ENCODE peak calls at places on chromosomes 13 and 19, in four cellular contexts. One of them, this sample, is unnamed.

GRCh38 chr13:31199849-31200635 is at the start of gene B3GLCT:
- DNase-seq in choroid plexus epithelial cell: peak
- DNase-seq in neural progenitor cell: peak
- DNase-seq in A549: peak
- DNase-seq in this sample: peak

GRCh38 chr19:47210180-47210490 is 20.9 kb downstream of the BBC3 start:
- DNase-seq in A549: no peak
- DNase-seq in neural progenitor cell: no peak
- DNase-seq in choroid plexus epithelial cell: no peak
- DNase-seq in this sample: no peak

GRCh38 chr19:14505488-14506239 is 9.7 kb upstream of the GIPC1 start:
- DNase-seq in A549: peak
- DNase-seq in choroid plexus epithelial cell: peak
- DNase-seq in neural progenitor cell: peak
- DNase-seq in this sample: peak

GRCh38 chr19:29674374-29675119 is 9.3 kb downstream of the PLEKHF1 start:
- DNase-seq in neural progenitor cell: no peak
- DNase-seq in choroid plexus epithelial cell: no peak
- DNase-seq in A549: no peak
- DNase-seq in this sample: no peak

GRCh38 chr19:8265872-8266271 is 42.3 kb downstream of the CD320 start:
- DNase-seq in choroid plexus epithelial cell: no peak
- DNase-seq in A549: no peak
- DNase-seq in neural progenitor cell: no peak
- DNase-seq in this sample: no peak

GRCh38 chr13:99353836-99354235 is 46.6 kb upstream of the GPR183 start:
- DNase-seq in A549: no peak
- DNase-seq in neural progenitor cell: no peak
- DNase-seq in choroid plexus epithelial cell: peak
- DNase-seq in this sample: no peak

GRCh38 chr13:31793246-31793645 is 53.9 kb downstream of the RXFP2 start:
- DNase-seq in neural progenitor cell: no peak
- DNase-seq in A549: no peak
- DNase-seq in choroid plexus epithelial cell: no peak
- DNase-seq in this sample: peak

GRCh38 chr19:38013913-38014575 is 107.0 kb downstream of the SIPA1L3 start:
- DNase-seq in neural progenitor cell: no peak
- DNase-seq in choroid plexus epithelial cell: no peak
- DNase-seq in A549: no peak
- DNase-seq in this sample: no peak

GRCh38 chr19:29844891-29845575 is 33.2 kb downstream of the CCNE1 start:
- DNase-seq in choroid plexus epithelial cell: peak
- DNase-seq in A549: peak
- DNase-seq in neural progenitor cell: peak
- DNase-seq in this sample: peak

GRCh38 chr19:42023121-42023942 is 29.3 kb upstream of the ATP1A3 start:
- DNase-seq in A549: peak
- DNase-seq in choroid plexus epithelial cell: peak
- DNase-seq in neural progenitor cell: peak
- DNase-seq in this sample: peak

GRCh38 chr13:98503175-98504028 is 73.5 kb downstream of the STK24 start:
- DNase-seq in A549: no peak
- DNase-seq in neural progenitor cell: no peak
- DNase-seq in choroid plexus epithelial cell: peak
- DNase-seq in this sample: peak

GRCh38 chr19:13040232-13040915 is 45.1 kb downstream of the NFIX start:
- DNase-seq in choroid plexus epithelial cell: no peak
- DNase-seq in A549: no peak
- DNase-seq in neural progenitor cell: no peak
- DNase-seq in this sample: no peak

GRCh38 chr13:39565036-39565949 is 37.7 kb downstream of the LHFPL6 start:
- DNase-seq in neural progenitor cell: peak
- DNase-seq in choroid plexus epithelial cell: peak
- DNase-seq in A549: peak
- DNase-seq in this sample: peak

GRCh38 chr13:98351636-98352035 is 174.6 kb upstream of the RNF113B start:
- DNase-seq in choroid plexus epithelial cell: no peak
- DNase-seq in A549: no peak
- DNase-seq in neural progenitor cell: no peak
- DNase-seq in this sample: no peak

GRCh38 chr13:51723529-51723928 is 80.4 kb downstream of the DHRS12 start:
- DNase-seq in choroid plexus epithelial cell: no peak
- DNase-seq in neural progenitor cell: no peak
- DNase-seq in A549: no peak
- DNase-seq in this sample: no peak

GRCh38 chr19:8585894-8586750 is 8.9 kb upstream of the MYO1F start:
- DNase-seq in A549: peak
- DNase-seq in choroid plexus epithelial cell: peak
- DNase-seq in neural progenitor cell: peak
- DNase-seq in this sample: peak

GRCh38 chr13:29969286-29969685 is 118.9 kb upstream of the UBL3 start:
- DNase-seq in choroid plexus epithelial cell: no peak
- DNase-seq in neural progenitor cell: no peak
- DNase-seq in A549: no peak
- DNase-seq in this sample: peak

GRCh38 chr13:113864303-113864890 is 521 bp upstream of the GAS6 start:
- DNase-seq in choroid plexus epithelial cell: no peak
- DNase-seq in A549: no peak
- DNase-seq in neural progenitor cell: no peak
- DNase-seq in this sample: peak

GRCh38 chr13:73922728-73923393 is 211.3 kb downstream of the KLF12 start:
- DNase-seq in choroid plexus epithelial cell: no peak
- DNase-seq in neural progenitor cell: no peak
- DNase-seq in A549: no peak
- DNase-seq in this sample: peak

GRCh38 chr13:108895220-108895704 is 265.9 kb downstream of the MYO16 start:
- DNase-seq in choroid plexus epithelial cell: peak
- DNase-seq in A549: peak
- DNase-seq in neural progenitor cell: peak
- DNase-seq in this sample: peak

GRCh38 chr13:27359203-27359821 is 65.1 kb upstream of the GTF3A start:
- DNase-seq in choroid plexus epithelial cell: peak
- DNase-seq in neural progenitor cell: peak
- DNase-seq in A549: peak
- DNase-seq in this sample: peak

GRCh38 chr13:113216165-113217056 is 7.0 kb downstream of the CUL4A start:
- DNase-seq in choroid plexus epithelial cell: peak
- DNase-seq in neural progenitor cell: peak
- DNase-seq in A549: peak
- DNase-seq in this sample: peak

GRCh38 chr19:48393559-48394330 is at the start of gene GRIN2D:
- DNase-seq in neural progenitor cell: peak
- DNase-seq in A549: peak
- DNase-seq in choroid plexus epithelial cell: peak
- DNase-seq in this sample: peak

GRCh38 chr13:42049454-42049780 is 969 bp downstream of the DGKH start:
- DNase-seq in neural progenitor cell: no peak
- DNase-seq in choroid plexus epithelial cell: no peak
- DNase-seq in A549: no peak
- DNase-seq in this sample: no peak

GRCh38 chr19:31518626-31519025 is 169.4 kb upstream of the TSHZ3 start:
- DNase-seq in A549: no peak
- DNase-seq in choroid plexus epithelial cell: no peak
- DNase-seq in neural progenitor cell: no peak
- DNase-seq in this sample: no peak

GRCh38 chr13:109155301-109155761 is 525.9 kb downstream of the MYO16 start:
- DNase-seq in neural progenitor cell: no peak
- DNase-seq in A549: peak
- DNase-seq in choroid plexus epithelial cell: peak
- DNase-seq in this sample: peak

DNA sequence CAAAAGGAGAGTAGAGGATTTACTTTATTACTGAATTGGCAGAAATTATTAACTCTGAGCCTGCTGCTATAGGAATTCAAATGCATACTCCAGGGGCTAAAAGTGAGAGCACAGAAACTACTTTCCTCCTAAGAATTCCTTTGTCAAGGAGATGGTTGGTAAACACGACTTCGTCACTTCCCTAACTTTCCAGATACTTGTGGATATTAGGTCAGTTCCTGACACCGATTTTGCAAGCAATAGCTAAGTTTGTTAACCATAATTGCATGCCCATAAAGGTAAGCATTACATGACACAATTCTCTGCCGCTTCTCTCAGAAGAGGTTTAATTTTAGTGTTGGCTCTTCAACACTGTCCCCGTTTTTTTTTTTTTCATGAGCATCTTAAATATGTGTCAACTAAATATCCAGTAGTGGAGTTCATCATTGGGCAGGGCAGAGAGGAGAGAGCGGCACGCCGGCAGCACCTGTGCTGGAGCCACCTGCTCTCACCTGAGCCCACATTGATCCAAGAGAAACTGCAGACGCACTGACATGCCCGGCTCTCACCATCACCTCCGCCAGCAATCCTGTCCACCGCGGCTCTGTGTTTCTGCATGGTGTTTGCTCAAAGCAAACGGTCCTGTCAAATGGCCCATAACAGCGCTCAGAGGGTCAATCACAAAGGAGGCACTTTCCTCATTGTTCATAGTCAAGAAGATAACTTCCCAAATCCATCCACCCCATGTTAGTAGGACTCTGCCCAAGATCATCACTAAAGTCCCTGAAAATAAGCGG is 2.6 kb downstream of the MED26 start:
- DNase-seq in A549: no peak
- DNase-seq in neural progenitor cell: no peak
- DNase-seq in choroid plexus epithelial cell: no peak
- DNase-seq in this sample: no peak
- H3K4me3 ChIP-seq in A549: no peak
- H3K4me3 ChIP-seq in neural progenitor cell: no peak
- H3K4me3 ChIP-seq in choroid plexus epithelial cell: no peak
- H3K4me3 ChIP-seq in this sample: no peak

GRCh38 chr19:34254552-34255432 is at the start of gene GARRE1:
- DNase-seq in neural progenitor cell: peak
- DNase-seq in A549: peak
- DNase-seq in choroid plexus epithelial cell: peak
- DNase-seq in this sample: peak

GRCh38 chr19:34253711-34254551 is 423 bp upstream of the GARRE1 start:
- DNase-seq in A549: no peak
- DNase-seq in neural progenitor cell: peak
- DNase-seq in choroid plexus epithelial cell: peak
- DNase-seq in this sample: no peak

GRCh38 chr19:34257559-34257924 is 3.2 kb downstream of the GARRE1 start:
- DNase-seq in choroid plexus epithelial cell: no peak
- DNase-seq in neural progenitor cell: no peak
- DNase-seq in A549: no peak
- DNase-seq in this sample: no peak

GRCh38 chr19:34256835-34257558 is 2.6 kb downstream of the GARRE1 start:
- DNase-seq in A549: no peak
- DNase-seq in choroid plexus epithelial cell: no peak
- DNase-seq in neural progenitor cell: no peak
- DNase-seq in this sample: no peak

DNA sequence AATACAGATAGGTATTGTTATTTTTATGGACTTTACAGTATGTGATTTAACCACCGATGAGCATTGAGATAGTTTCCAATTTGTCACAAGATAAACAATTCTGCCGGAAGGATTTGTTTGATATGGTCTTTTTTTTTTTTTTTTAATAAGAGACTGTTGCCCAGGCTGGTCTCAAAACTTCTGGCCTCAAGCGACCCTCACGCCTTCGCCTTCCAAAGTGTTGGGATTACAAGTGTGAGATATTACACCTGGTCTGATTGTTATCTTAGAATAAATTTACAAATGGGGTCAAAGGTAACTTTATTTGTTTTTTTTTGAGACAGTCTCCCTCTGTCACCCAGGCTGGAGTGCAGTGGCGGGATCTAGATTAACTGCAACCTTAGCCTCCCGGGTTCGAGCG is 1.2 kb downstream of the GARRE1 start:
- DNase-seq in neural progenitor cell: no peak
- DNase-seq in A549: no peak
- DNase-seq in choroid plexus epithelial cell: no peak
- DNase-seq in this sample: no peak
- H3K4me3 ChIP-seq in neural progenitor cell: peak
- H3K4me3 ChIP-seq in A549: peak
- H3K4me3 ChIP-seq in choroid plexus epithelial cell: peak
- H3K4me3 ChIP-seq in this sample: peak

DNA sequence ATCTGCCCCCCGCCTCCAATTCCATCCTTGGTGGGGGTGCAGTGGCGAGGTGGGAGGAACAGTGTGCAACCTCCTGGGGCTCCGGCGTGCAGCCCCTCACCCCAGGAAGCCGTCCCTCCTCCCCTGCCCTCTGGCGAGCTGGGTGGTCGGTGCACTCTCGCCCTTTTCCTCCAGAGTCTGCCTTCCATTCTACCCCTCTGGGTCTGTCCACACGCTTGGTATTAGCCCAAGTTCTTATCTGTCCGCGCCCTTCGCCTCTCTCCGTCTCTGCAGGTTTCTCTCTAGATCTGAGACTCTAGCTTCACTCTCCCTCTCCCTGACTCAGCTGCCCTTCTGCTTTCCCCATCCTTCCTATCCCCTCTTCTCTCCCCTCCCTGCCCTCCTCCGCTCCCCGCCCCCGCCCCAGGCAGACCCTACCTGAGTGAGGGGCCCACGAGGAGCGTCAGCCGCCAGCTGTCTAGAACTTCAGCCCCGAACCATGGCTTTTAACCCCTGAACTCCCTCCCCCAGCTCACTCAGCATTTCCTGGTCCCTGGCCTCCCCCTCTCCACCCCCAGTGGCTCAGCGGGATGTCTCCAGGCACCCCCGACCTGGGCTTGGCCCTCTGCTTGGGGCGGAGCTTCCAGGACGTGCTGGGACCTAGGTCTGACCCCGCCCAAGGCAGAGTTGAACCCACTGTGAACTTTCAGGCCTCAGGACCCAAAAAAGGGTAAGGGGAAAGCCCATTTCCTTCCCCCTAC is 499 bp upstream of the KLK13 start:
- DNase-seq in choroid plexus epithelial cell: no peak
- DNase-seq in neural progenitor cell: no peak
- DNase-seq in A549: no peak
- DNase-seq in this sample: no peak
- H3K4me3 ChIP-seq in choroid plexus epithelial cell: no peak
- H3K4me3 ChIP-seq in neural progenitor cell: peak
- H3K4me3 ChIP-seq in A549: peak
- H3K4me3 ChIP-seq in this sample: peak

GRCh38 chr13:25783076-25783475 is 268.7 kb downstream of the SHISA2 start:
- DNase-seq in choroid plexus epithelial cell: no peak
- DNase-seq in neural progenitor cell: no peak
- DNase-seq in A549: no peak
- DNase-seq in this sample: no peak

GRCh38 chr13:25778302-25778701 is 273.5 kb downstream of the SHISA2 start:
- DNase-seq in neural progenitor cell: no peak
- DNase-seq in A549: no peak
- DNase-seq in choroid plexus epithelial cell: no peak
- DNase-seq in this sample: no peak

GRCh38 chr13:25778808-25779207 is 273.0 kb downstream of the SHISA2 start:
- DNase-seq in A549: no peak
- DNase-seq in neural progenitor cell: no peak
- DNase-seq in choroid plexus epithelial cell: no peak
- DNase-seq in this sample: no peak

GRCh38 chr13:25783480-25784081 is 268.2 kb downstream of the SHISA2 start:
- DNase-seq in neural progenitor cell: no peak
- DNase-seq in A549: no peak
- DNase-seq in choroid plexus epithelial cell: no peak
- DNase-seq in this sample: no peak

DNA sequence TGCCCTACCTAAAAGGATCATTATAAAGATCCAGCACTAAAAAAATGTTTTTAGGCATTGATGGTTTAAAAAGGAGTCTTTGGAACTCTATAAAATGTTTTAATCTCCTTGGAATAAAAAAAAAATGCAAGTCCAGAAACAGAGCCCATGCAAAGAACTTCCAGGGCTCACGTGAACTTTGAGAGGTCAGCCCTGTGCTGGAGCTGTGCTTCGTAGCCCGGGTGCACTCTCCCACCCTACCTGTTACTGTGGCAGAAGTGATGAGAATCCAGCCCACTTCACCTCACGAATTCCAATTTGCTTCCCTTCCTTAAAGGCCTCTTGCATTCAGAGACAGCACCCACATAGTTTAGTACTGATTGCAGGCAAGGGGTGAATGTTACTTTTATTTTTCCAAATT is 267.7 kb downstream of the SHISA2 start:
- DNase-seq in choroid plexus epithelial cell: no peak
- DNase-seq in neural progenitor cell: no peak
- DNase-seq in A549: no peak
- DNase-seq in this sample: no peak
- H3K4me3 ChIP-seq in choroid plexus epithelial cell: no peak
- H3K4me3 ChIP-seq in neural progenitor cell: no peak
- H3K4me3 ChIP-seq in A549: no peak
- H3K4me3 ChIP-seq in this sample: no peak